ENCODE peak calls at places on chromosomes 16 and 17, in nine cellular contexts. Y is GM23338, N is SK-N-SH, L is HCT116, Z is A549, T is GM12878, H is HepG2, P is Panc1, K is K562. J is an unnamed sample.

GRCh38 chr17:79137791-79138190 is 63.2 kb downstream of the ENGASE start:
- DNase-seq in Y (no peak), N (peak), L (no peak), Z (no peak), T (no peak), H (no peak), P (no peak), K (no peak), J (no peak)

GRCh38 chr16:68085259-68086071 is at the start of gene NFATC3:
- DNase-seq in Y (peak), N (peak), L (peak), Z (peak), T (no peak), H (peak), P (no peak), K (peak), J (peak)

GRCh38 chr16:57530104-57530522 is 6.3 kb downstream of the CCDC102A start:
- DNase-seq in Y (no peak), N (peak), L (no peak), Z (no peak), T (no peak), H (peak), P (no peak), K (peak), J (no peak)

GRCh38 chr16:22938647-22939046 is 124.7 kb downstream of the HS3ST2 start:
- DNase-seq in Y (no peak), N (no peak), L (no peak), Z (no peak), T (no peak), H (no peak), P (no peak), K (no peak), J (no peak)

GRCh38 chr17:58329035-58329807 is 626 bp upstream of the TSPOAP1 start:
- DNase-seq in Y (peak), N (peak), L (no peak), Z (no peak), T (peak), H (peak), P (no peak), K (peak), J (peak)

GRCh38 chr16:3842994-3843393 is 37.5 kb downstream of the CREBBP start:
- DNase-seq in Y (no peak), N (peak), L (no peak), Z (no peak), T (no peak), H (no peak), P (no peak), K (no peak), J (no peak)

GRCh38 chr17:76888661-76889060 is 20.5 kb downstream of the MGAT5B start:
- DNase-seq in Y (peak), N (no peak), L (no peak), Z (no peak), T (no peak), H (peak), P (no peak), K (peak), J (no peak)

GRCh38 chr16:88389191-88389590 is 6.4 kb downstream of the ZNF469 start:
- DNase-seq in Y (no peak), N (no peak), L (no peak), Z (no peak), T (no peak), H (no peak), P (no peak), K (no peak), J (no peak)

GRCh38 chr17:77572065-77572601 is 386.4 kb upstream of the TNRC6C start:
- DNase-seq in Y (no peak), N (no peak), L (no peak), Z (no peak), T (no peak), H (no peak), P (no peak), K (no peak), J (no peak)

DNA sequence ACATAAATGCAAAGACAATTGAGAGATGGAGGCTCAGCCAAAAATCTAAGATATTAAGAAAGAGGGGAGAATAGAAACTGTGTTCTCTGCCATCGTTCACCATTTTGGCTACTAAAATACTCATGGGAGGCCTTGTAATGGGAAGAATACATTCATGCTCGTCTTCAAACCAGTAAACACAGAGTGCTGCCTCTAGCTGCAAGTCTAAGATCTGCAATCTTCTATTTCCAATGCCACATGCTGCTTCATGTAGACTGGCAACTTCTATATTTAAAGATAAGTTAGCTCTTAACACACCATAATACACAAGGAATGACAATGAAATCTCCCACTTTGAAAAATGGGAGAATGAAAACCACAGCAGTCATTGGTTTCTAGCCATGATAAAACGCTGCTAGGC is 387.3 kb downstream of the HS3ST3B1 start:
- DNase-seq in Y (peak), N (no peak), L (no peak), Z (peak), T (no peak), H (no peak), P (no peak), K (no peak), J (no peak)
- TF ChIP-seq CTCF in Y (peak), N (peak), L (no peak), Z (no peak), T (no peak), H (peak), P (peak), K (peak), J (no peak)

GRCh38 chr17:7576432-7576937 is 3.0 kb upstream of the CD68 start:
- DNase-seq in Y (no peak), N (no peak), L (no peak), Z (no peak), T (no peak), H (no peak), P (no peak), K (no peak), J (peak)
- H3K4me3 ChIP-seq in Y (no peak), N (no peak), L (no peak), Z (no peak), T (no peak), H (no peak), P (no peak), K (no peak), J (no peak)

DNA sequence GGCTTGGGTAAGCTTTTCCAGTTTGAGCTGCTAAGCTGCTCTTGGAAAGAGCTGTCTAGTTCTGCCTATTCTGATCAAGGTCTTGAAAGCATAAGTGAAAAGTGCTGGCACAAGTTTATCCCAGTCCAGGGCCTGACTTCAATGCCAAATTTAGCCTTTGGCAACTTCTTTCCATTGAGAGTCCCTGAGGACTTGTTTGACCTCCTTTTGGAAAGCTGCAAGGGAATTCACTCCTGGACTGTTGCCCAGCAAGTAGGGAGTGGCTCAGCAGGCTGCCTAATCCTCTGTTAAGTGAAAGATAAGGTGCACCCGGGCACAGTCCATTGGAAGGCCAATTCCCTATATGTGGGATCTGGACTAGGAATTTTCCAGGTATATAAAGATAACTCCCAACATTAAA is 16.0 kb upstream of the TANC2 start:
- DNase-seq in Y (no peak), N (no peak), L (no peak), Z (peak), T (no peak), H (no peak), P (no peak), K (no peak), J (no peak)
- TF ChIP-seq REST in Y (no peak), N (no peak), L (no peak), Z (no peak), T (no peak), H (no peak), P (no peak), K (no peak), J (no peak)

GRCh38 chr17:62109378-62109902 is 44.4 kb upstream of the MED13 start:
- DNase-seq in Y (peak), N (peak), L (peak), Z (peak), T (peak), H (peak), P (peak), K (peak), J (peak)
- TF ChIP-seq CTCF in Y (peak), N (peak), L (peak), Z (peak), T (peak), H (peak), P (peak), K (peak), J (peak)

GRCh38 chr16:49775581-49775980 is 80.3 kb downstream of the ZNF423 start:
- DNase-seq in Y (no peak), N (no peak), L (no peak), Z (no peak), T (no peak), H (no peak), P (no peak), K (no peak), J (no peak)
- H3K4me3 ChIP-seq in Y (peak), N (no peak), L (no peak), Z (no peak), T (no peak), H (no peak), P (no peak), K (no peak), J (no peak)

J was measured in HL-60.